ENCODE peak calls at places on chromosome 22, in four cellular contexts. A is stimulated activated effector memory CD8-positive, alpha-beta T cell treated with anti-CD3 and anti-CD28 coated beads, Interleukin-12 subunit alpha, Interleukin-12 subunit beta, amount 100 ng/mL, for 72 hours; D is OCI-LY7; O is hippocampal formation. U is an unnamed sample.

GRCh38 chr22:39699631-39700348 is 129.2 kb downstream of the CACNA1I start:
- DNase-seq in A (no peak), D (no peak), O (peak), U (no peak)

GRCh38 chr22:33126881-33127280 is 68.7 kb upstream of the SYN3 start:
- DNase-seq in A (no peak), D (peak), O (no peak), U (no peak)

GRCh38 chr22:35150163-35151107 is 84.5 kb downstream of the ISX start:
- DNase-seq in A (peak), D (peak), O (peak), U (peak)

GRCh38 chr22:47307812-47308211 is 545.4 kb downstream of the TBC1D22A start:
- DNase-seq in A (no peak), D (no peak), O (no peak), U (no peak)

GRCh38 chr22:38964989-38965388 is 7.6 kb downstream of the APOBEC3A start:
- DNase-seq in A (no peak), D (no peak), O (no peak), U (no peak)

GRCh38 chr22:43313497-43314474 is 29.4 kb downstream of the SCUBE1 start:
- DNase-seq in A (no peak), D (no peak), O (no peak), U (no peak)

GRCh38 chr22:41364233-41364632 is 17.5 kb upstream of the TEF start:
- DNase-seq in A (no peak), D (no peak), O (no peak), U (no peak)

GRCh38 chr22:17106785-17107546 is 14.2 kb downstream of the TMEM121B start:
- DNase-seq in A (no peak), D (no peak), O (no peak), U (no peak)

GRCh38 chr22:33864723-33865130 is 55.5 kb downstream of the LARGE1 start:
- DNase-seq in A (no peak), D (no peak), O (no peak), U (no peak)

GRCh38 chr22:50674606-50675552 is 2.3 kb downstream of the SHANK3 start:
- DNase-seq in A (no peak), D (no peak), O (no peak), U (no peak)

GRCh38 chr22:42560781-42561180 is 7.0 kb downstream of the SERHL2 start:
- DNase-seq in A (no peak), D (peak), O (peak), U (peak)

GRCh38 chr22:32660292-32660691 is 141.2 kb upstream of the TIMP3 start:
- DNase-seq in A (no peak), D (peak), O (peak), U (peak)

GRCh38 chr22:32788884-32789624 is 12.5 kb upstream of the TIMP3 start:
- DNase-seq in A (no peak), D (no peak), O (no peak), U (no peak)

GRCh38 chr22:39365406-39365782 is 15.6 kb downstream of the SYNGR1 start:
- DNase-seq in A (no peak), D (no peak), O (no peak), U (no peak)

GRCh38 chr22:48746789-48747425 is 1080.8 kb downstream of the BRD1 start:
- DNase-seq in A (no peak), D (no peak), O (no peak), U (no peak)

GRCh38 chr22:49632199-49633009 is 195.3 kb downstream of the BRD1 start:
- DNase-seq in A (no peak), D (no peak), O (peak), U (no peak)

GRCh38 chr22:20128902-20129746 is 2.5 kb upstream of the ZDHHC8 start:
- DNase-seq in A (no peak), D (peak), O (no peak), U (peak)

GRCh38 chr22:47166446-47167016 is 404.1 kb downstream of the TBC1D22A start:
- DNase-seq in A (no peak), D (no peak), O (no peak), U (no peak)

GRCh38 chr22:38271927-38272372 is 860 bp downstream of the TMEM184B start:
- DNase-seq in A (no peak), D (no peak), O (no peak), U (no peak)

GRCh38 chr22:46089426-46090041 is 60.8 kb upstream of the PPARA start:
- DNase-seq in A (no peak), D (no peak), O (no peak), U (no peak)

GRCh38 chr22:39254789-39255298 is 10.1 kb upstream of the PDGFB start:
- DNase-seq in A (peak), D (no peak), O (no peak), U (no peak)

GRCh38 chr22:42769574-42770447 is 49.1 kb upstream of the A4GALT start:
- DNase-seq in A (no peak), D (peak), O (no peak), U (peak)

GRCh38 chr22:40367342-40367741 is 3.1 kb upstream of the SGSM3 start:
- DNase-seq in A (no peak), D (no peak), O (no peak), U (no peak)

GRCh38 chr22:27476729-27477128 is 324.8 kb downstream of the MN1 start:
- DNase-seq in A (no peak), D (no peak), O (no peak), U (no peak)

GRCh38 chr22:39729141-39729934 is 158.8 kb downstream of the CACNA1I start:
- DNase-seq in A (no peak), D (no peak), O (no peak), U (no peak)

GRCh38 chr22:49077036-49077393 is 750.7 kb downstream of the BRD1 start:
- DNase-seq in A (no peak), D (no peak), O (no peak), U (no peak)

GRCh38 chr22:46239261-46240048 is 10.6 kb downstream of the CDPF1 start:
- DNase-seq in A (no peak), D (peak), O (no peak), U (peak)

GRCh38 chr22:38733329-38734202 is 22.2 kb downstream of the SUN2 start:
- DNase-seq in A (peak), D (peak), O (peak), U (peak)

GRCh38 chr22:42338502-42338901 is 68.0 kb upstream of the TCF20 start:
- DNase-seq in A (no peak), D (no peak), O (no peak), U (no peak)

GRCh38 chr22:46012182-46012880 is 35.4 kb upstream of the WNT7B start:
- DNase-seq in A (no peak), D (no peak), O (no peak), U (no peak)

GRCh38 chr22:30422481-30423295 is 2.9 kb upstream of the MTFP1 start:
- DNase-seq in A (no peak), D (no peak), O (no peak), U (no peak)

GRCh38 chr22:30694638-30695350 is at the start of gene OSBP2:
- DNase-seq in A (peak), D (no peak), O (peak), U (no peak)

GRCh38 chr22:23227380-23227779 is 47.1 kb downstream of the BCR start:
- DNase-seq in A (no peak), D (no peak), O (no peak), U (no peak)

GRCh38 chr22:29266564-29267461 is 968 bp downstream of the RHBDD3 start:
- DNase-seq in A (no peak), D (peak), O (no peak), U (peak)

U was measured in NAMALWA.